ENCODE peak calls at places on chromosome 11, in four cellular contexts. W is OCI-LY7, O is BJ, Q is fibroblast of mammary gland. I is an unnamed sample.

GRCh38 chr11:94183886-94184264 is 55.2 kb downstream of the PANX1 start:
- DNase-seq in W (peak), O (no peak), Q (peak), I (peak)

GRCh38 chr11:65213322-65214211 is 31.8 kb downstream of the CAPN1 start:
- DNase-seq in O (no peak), Q (no peak), W (no peak), I (no peak)

GRCh38 chr11:95108671-95109551 is 19.3 kb downstream of the ENDOD1 start:
- DNase-seq in W (no peak), Q (peak), O (no peak), I (peak)

GRCh38 chr11:64814712-64815187 is 4.4 kb upstream of the MEN1 start:
- DNase-seq in Q (no peak), W (peak), O (no peak), I (no peak)

GRCh38 chr11:62398011-62398994 is 20.5 kb upstream of the SCGB1A1 start:
- DNase-seq in Q (peak), O (peak), W (no peak), I (peak)

GRCh38 chr11:13468750-13469149 is 5.7 kb upstream of the BTBD10 start:
- DNase-seq in Q (no peak), W (no peak), O (no peak), I (peak)

GRCh38 chr11:40722179-40722795 is 737.2 kb downstream of the LRRC4C start:
- DNase-seq in O (no peak), Q (peak), W (no peak), I (peak)

GRCh38 chr11:82811369-82811768 is 77.7 kb upstream of the FAM181B start:
- DNase-seq in Q (no peak), W (no peak), O (no peak), I (no peak)

GRCh38 chr11:1548221-1549070 is 23.6 kb downstream of the DUSP8 start:
- DNase-seq in Q (peak), W (no peak), O (no peak), I (peak)

GRCh38 chr11:22711212-22711770 is 44.9 kb downstream of the GAS2 start:
- DNase-seq in O (no peak), W (no peak), Q (no peak), I (no peak)

GRCh38 chr11:119483341-119483880 is 60.4 kb upstream of the THY1 start:
- DNase-seq in O (no peak), W (no peak), Q (no peak), I (no peak)

GRCh38 chr11:85697747-85698146 is 11.8 kb upstream of the CCDC89 start:
- DNase-seq in Q (no peak), O (no peak), W (no peak), I (no peak)

GRCh38 chr11:8766043-8766992 is 83.7 kb downstream of the RPL27A start:
- DNase-seq in O (no peak), W (no peak), Q (peak), I (no peak)

GRCh38 chr11:133978816-133979215 is 22.0 kb upstream of the IGSF9B start:
- DNase-seq in O (no peak), Q (peak), W (no peak), I (no peak)

DNA sequence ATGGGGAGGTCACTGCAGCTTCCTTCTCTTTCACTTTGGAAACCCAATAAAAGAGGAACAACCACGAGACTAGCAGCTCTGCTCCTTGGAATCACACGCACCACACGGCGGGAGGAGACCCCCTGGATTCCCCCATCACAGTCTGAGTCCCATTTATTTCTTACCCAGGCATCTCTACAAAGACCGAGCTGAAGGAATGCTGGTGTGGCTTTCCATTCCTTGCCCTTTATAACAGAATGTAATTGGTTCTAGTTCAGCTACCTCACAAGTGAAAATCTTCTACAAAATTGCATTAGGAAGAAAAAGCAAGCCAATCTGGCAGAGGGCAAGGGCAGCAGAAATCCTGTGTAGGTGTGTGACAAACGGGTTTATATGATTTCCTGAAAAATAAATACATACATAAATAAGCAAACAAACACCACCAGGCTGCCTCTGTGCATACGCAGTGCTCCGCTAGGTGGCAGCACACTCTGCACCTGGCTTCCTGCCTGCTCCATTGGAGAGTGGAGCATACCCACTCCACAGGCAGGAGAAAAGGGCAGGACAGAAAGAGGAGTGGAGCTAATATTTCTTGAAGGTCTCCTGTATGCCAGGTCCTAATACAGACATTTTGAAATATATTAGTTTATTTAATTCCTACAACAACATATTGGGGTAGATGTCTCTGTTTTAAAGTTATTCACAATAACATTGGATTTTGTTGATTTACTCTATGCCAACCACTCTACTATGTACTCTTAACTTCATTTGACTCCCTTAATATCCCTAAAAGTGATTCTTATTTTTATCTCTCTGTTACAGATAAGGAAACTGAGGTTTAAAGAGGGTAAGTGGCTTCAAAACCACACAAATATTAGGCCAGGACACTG is 673.1 kb downstream of the KCNA4 start:
- DNase-seq in W (peak), O (no peak), Q (peak), I (peak)
- TF ChIP-seq CTCF in W (peak), O (peak), Q (peak), I (peak)

DNA sequence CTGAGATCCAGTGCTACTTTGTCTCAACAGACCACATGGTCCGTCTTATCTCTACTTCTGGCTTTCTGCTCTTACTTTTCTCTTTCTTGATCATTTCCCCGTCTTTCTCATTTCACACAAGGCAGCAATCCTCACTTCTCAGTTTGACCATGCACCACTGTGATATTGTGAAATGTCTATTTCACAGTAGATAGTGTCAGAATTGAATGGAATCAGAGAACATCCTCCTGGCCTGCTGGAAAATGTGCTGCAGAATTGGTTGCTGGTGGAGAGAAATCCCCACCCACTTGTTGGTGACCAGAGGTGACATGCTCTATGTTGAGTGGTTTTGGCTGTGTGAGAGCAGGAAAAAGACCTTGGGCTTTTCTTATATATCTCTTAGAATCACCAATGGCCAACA is 57.8 kb upstream of the RCN1 start:
- DNase-seq in Q (no peak), O (no peak), W (no peak), I (no peak)
- H3K4me3 ChIP-seq in Q (no peak), O (no peak), W (no peak), I (no peak)

GRCh38 chr11:18145025-18145424 is 12.7 kb downstream of the MRGPRX3 start:
- DNase-seq in O (no peak), W (no peak), Q (peak), I (peak)
- TF ChIP-seq CTCF in O (peak), W (peak), Q (peak), I (peak)

GRCh38 chr11:114847599-114847998 is 169.3 kb downstream of the NXPE2 start:
- DNase-seq in W (no peak), O (no peak), Q (no peak), I (no peak)
- H3K4me3 ChIP-seq in W (no peak), O (no peak), Q (no peak), I (no peak)

GRCh38 chr11:35529971-35530495 is 4.6 kb upstream of the PAMR1 start:
- DNase-seq in Q (peak), O (peak), W (no peak), I (peak)
- TF ChIP-seq CTCF in Q (no peak), O (no peak), W (no peak), I (no peak)

I was measured in fibroblast of villous mesenchyme.